ENCODE peak calls at places on chromosomes 13 and 19, in six cellular contexts. One of them, this sample, is unnamed.

GRCh38 chr13:49303533-49304252 is 56.0 kb downstream of the CDADC1 start:
- DNase-seq in neural progenitor cell: no peak
- DNase-seq in endothelial cell of umbilical vein: peak; percentile 17
- DNase-seq in PC-3: no peak
- DNase-seq in GM23248: peak; percentile 41
- DNase-seq in fibroblast of lung: no peak
- DNase-seq in this sample: no peak

GRCh38 chr13:23610187-23610576 is 40.0 kb downstream of the TNFRSF19 start:
- DNase-seq in fibroblast of lung: peak; percentile 51
- DNase-seq in GM23248: peak; percentile 51
- DNase-seq in neural progenitor cell: no peak
- DNase-seq in PC-3: peak; percentile 69
- DNase-seq in endothelial cell of umbilical vein: no peak
- DNase-seq in this sample: peak; percentile 14

GRCh38 chr19:14576363-14576762 is 4.5 kb upstream of the NDUFB7 start:
- DNase-seq in neural progenitor cell: no peak
- DNase-seq in endothelial cell of umbilical vein: no peak
- DNase-seq in GM23248: no peak
- DNase-seq in PC-3: no peak
- DNase-seq in fibroblast of lung: no peak
- DNase-seq in this sample: no peak

GRCh38 chr13:52463526-52463925 is 8.2 kb downstream of the CKAP2 start:
- DNase-seq in GM23248: no peak
- DNase-seq in fibroblast of lung: no peak
- DNase-seq in neural progenitor cell: no peak
- DNase-seq in PC-3: no peak
- DNase-seq in endothelial cell of umbilical vein: no peak
- DNase-seq in this sample: no peak

GRCh38 chr13:45626731-45627374 is 11.3 kb upstream of the ERICH6B start:
- DNase-seq in GM23248: peak; percentile 42
- DNase-seq in endothelial cell of umbilical vein: peak; percentile 14
- DNase-seq in PC-3: peak; percentile 42
- DNase-seq in fibroblast of lung: no peak
- DNase-seq in neural progenitor cell: no peak
- DNase-seq in this sample: no peak

GRCh38 chr19:19485161-19485997 is 30.0 kb downstream of the TSSK6 start:
- DNase-seq in GM23248: peak; percentile 56
- DNase-seq in endothelial cell of umbilical vein: no peak
- DNase-seq in neural progenitor cell: no peak
- DNase-seq in PC-3: no peak
- DNase-seq in fibroblast of lung: peak; percentile 60
- DNase-seq in this sample: peak; percentile 77

GRCh38 chr19:1270168-1270853 is 1.2 kb downstream of the CIRBP start:
- DNase-seq in endothelial cell of umbilical vein: no peak
- DNase-seq in GM23248: peak; percentile 60
- DNase-seq in PC-3: peak; percentile 51
- DNase-seq in neural progenitor cell: no peak
- DNase-seq in fibroblast of lung: no peak
- DNase-seq in this sample: no peak

GRCh38 chr13:44810067-44810840 is 179.0 kb downstream of the NUFIP1 start:
- DNase-seq in neural progenitor cell: no peak
- DNase-seq in fibroblast of lung: no peak
- DNase-seq in GM23248: peak; percentile 20
- DNase-seq in PC-3: peak; percentile 37
- DNase-seq in endothelial cell of umbilical vein: no peak
- DNase-seq in this sample: no peak

GRCh38 chr13:113616281-113616906 is 31.8 kb downstream of the TFDP1 start:
- DNase-seq in neural progenitor cell: no peak
- DNase-seq in GM23248: no peak
- DNase-seq in PC-3: no peak
- DNase-seq in endothelial cell of umbilical vein: no peak
- DNase-seq in fibroblast of lung: peak; percentile 40
- DNase-seq in this sample: peak; percentile 87

GRCh38 chr13:41563501-41564001 is 106.2 kb downstream of the RGCC start:
- DNase-seq in endothelial cell of umbilical vein: peak; percentile 82
- DNase-seq in PC-3: peak; percentile 30
- DNase-seq in neural progenitor cell: no peak
- DNase-seq in GM23248: peak; percentile 36
- DNase-seq in fibroblast of lung: peak; percentile 72
- DNase-seq in this sample: peak; percentile 78

GRCh38 chr13:105735269-105735668 is 800.2 kb downstream of the EFNB2 start:
- DNase-seq in neural progenitor cell: no peak
- DNase-seq in PC-3: no peak
- DNase-seq in endothelial cell of umbilical vein: no peak
- DNase-seq in GM23248: no peak
- DNase-seq in fibroblast of lung: no peak
- DNase-seq in this sample: peak; percentile 36

GRCh38 chr19:7578127-7578526 is 17.5 kb upstream of the CAMSAP3 start:
- DNase-seq in GM23248: no peak
- DNase-seq in fibroblast of lung: no peak
- DNase-seq in endothelial cell of umbilical vein: no peak
- DNase-seq in PC-3: no peak
- DNase-seq in neural progenitor cell: no peak
- DNase-seq in this sample: no peak

GRCh38 chr13:81683526-81683925 is 1342.6 kb upstream of the SPRY2 start:
- DNase-seq in GM23248: no peak
- DNase-seq in endothelial cell of umbilical vein: no peak
- DNase-seq in fibroblast of lung: no peak
- DNase-seq in PC-3: no peak
- DNase-seq in neural progenitor cell: no peak
- DNase-seq in this sample: no peak

GRCh38 chr13:97921146-97921776 is 32.2 kb upstream of the IPO5 start:
- DNase-seq in fibroblast of lung: peak; percentile 18
- DNase-seq in GM23248: peak; percentile 61
- DNase-seq in PC-3: no peak
- DNase-seq in neural progenitor cell: no peak
- DNase-seq in endothelial cell of umbilical vein: no peak
- DNase-seq in this sample: no peak

GRCh38 chr13:98103942-98104880 is 38.7 kb upstream of the FARP1 start:
- DNase-seq in fibroblast of lung: peak; percentile 23
- DNase-seq in endothelial cell of umbilical vein: no peak
- DNase-seq in neural progenitor cell: no peak
- DNase-seq in GM23248: peak; percentile 46
- DNase-seq in PC-3: peak; percentile 17
- DNase-seq in this sample: no peak

GRCh38 chr19:10270616-10271394 is at the start of gene ICAM1:
- DNase-seq in neural progenitor cell: peak; percentile 71
- DNase-seq in GM23248: peak; percentile 78
- DNase-seq in fibroblast of lung: peak; percentile 45
- DNase-seq in PC-3: peak; percentile 70
- DNase-seq in endothelial cell of umbilical vein: peak; percentile 92
- DNase-seq in this sample: peak; percentile 94

GRCh38 chr13:37716395-37716794 is 117.8 kb upstream of the POSTN start:
- DNase-seq in neural progenitor cell: no peak
- DNase-seq in GM23248: no peak
- DNase-seq in fibroblast of lung: peak; percentile 89
- DNase-seq in endothelial cell of umbilical vein: peak; percentile 70
- DNase-seq in PC-3: no peak
- DNase-seq in this sample: peak; percentile 28

GRCh38 chr13:70098669-70099068 is 9.0 kb upstream of the ATXN8OS start:
- DNase-seq in GM23248: peak; percentile 0
- DNase-seq in PC-3: peak; percentile 41
- DNase-seq in fibroblast of lung: peak; percentile 3
- DNase-seq in endothelial cell of umbilical vein: peak; percentile 14
- DNase-seq in neural progenitor cell: no peak
- DNase-seq in this sample: peak; percentile 25

GRCh38 chr19:1266818-1267440 is 2.2 kb upstream of the CIRBP start:
- DNase-seq in GM23248: peak; percentile 79
- DNase-seq in fibroblast of lung: peak; percentile 42
- DNase-seq in PC-3: peak; percentile 54
- DNase-seq in endothelial cell of umbilical vein: peak; percentile 52
- DNase-seq in neural progenitor cell: peak; percentile 79
- DNase-seq in this sample: no peak

GRCh38 chr19:9945319-9945966 is 9.1 kb upstream of the OLFM2 start:
- DNase-seq in fibroblast of lung: peak; percentile 99
- DNase-seq in GM23248: peak; percentile 99
- DNase-seq in PC-3: peak; percentile 87
- DNase-seq in endothelial cell of umbilical vein: peak; percentile 7
- DNase-seq in neural progenitor cell: peak; percentile 31
- DNase-seq in this sample: peak; percentile 97

GRCh38 chr19:35128398-35129057 is 6.3 kb downstream of the LGI4 start:
- DNase-seq in fibroblast of lung: no peak
- DNase-seq in endothelial cell of umbilical vein: no peak
- DNase-seq in neural progenitor cell: no peak
- DNase-seq in PC-3: no peak
- DNase-seq in GM23248: no peak
- DNase-seq in this sample: no peak

GRCh38 chr19:18999896-19000620 is 33.3 kb downstream of the SUGP2 start:
- DNase-seq in PC-3: no peak
- DNase-seq in neural progenitor cell: peak; percentile 33
- DNase-seq in endothelial cell of umbilical vein: no peak
- DNase-seq in fibroblast of lung: no peak
- DNase-seq in GM23248: peak; percentile 40
- DNase-seq in this sample: peak; percentile 15

GRCh38 chr13:31781064-31781463 is 41.7 kb downstream of the RXFP2 start:
- DNase-seq in neural progenitor cell: no peak
- DNase-seq in PC-3: no peak
- DNase-seq in GM23248: peak; percentile 41
- DNase-seq in fibroblast of lung: no peak
- DNase-seq in endothelial cell of umbilical vein: no peak
- DNase-seq in this sample: no peak

GRCh38 chr13:45349438-45349837 is 8.5 kb upstream of the TPT1 start:
- DNase-seq in PC-3: no peak
- DNase-seq in fibroblast of lung: peak; percentile 36
- DNase-seq in neural progenitor cell: no peak
- DNase-seq in endothelial cell of umbilical vein: no peak
- DNase-seq in GM23248: peak; percentile 35
- DNase-seq in this sample: peak; percentile 75

GRCh38 chr19:50230379-50231351 is 27.2 kb downstream of the MYH14 start:
- DNase-seq in PC-3: no peak
- DNase-seq in neural progenitor cell: peak; percentile 57
- DNase-seq in fibroblast of lung: no peak
- DNase-seq in GM23248: no peak
- DNase-seq in endothelial cell of umbilical vein: no peak
- DNase-seq in this sample: no peak

GRCh38 chr13:33490461-33491327 is 205.1 kb upstream of the STARD13 start:
- DNase-seq in PC-3: no peak
- DNase-seq in neural progenitor cell: peak; percentile 66
- DNase-seq in endothelial cell of umbilical vein: peak; percentile 95
- DNase-seq in GM23248: peak; percentile 23
- DNase-seq in fibroblast of lung: no peak
- DNase-seq in this sample: no peak
- H2AFZ ChIP-seq in PC-3: no peak overlapping the region
- H2AFZ ChIP-seq in neural progenitor cell: peak overlapping the region; percentile 97
- H2AFZ ChIP-seq in endothelial cell of umbilical vein: peak overlapping the region; percentile 89
- H2AFZ ChIP-seq in GM23248: peak overlapping the region; percentile 42
- H2AFZ ChIP-seq in fibroblast of lung: peak overlapping the region; percentile 22
- H2AFZ ChIP-seq in this sample: no peak overlapping the region

GRCh38 chr19:3245050-3245449 is 20.6 kb downstream of the CELF5 start:
- DNase-seq in GM23248: no peak
- DNase-seq in fibroblast of lung: no peak
- DNase-seq in neural progenitor cell: no peak
- DNase-seq in PC-3: no peak
- DNase-seq in endothelial cell of umbilical vein: no peak
- DNase-seq in this sample: no peak
- H2AFZ ChIP-seq in GM23248: no peak overlapping the region
- H2AFZ ChIP-seq in fibroblast of lung: no peak overlapping the region
- H2AFZ ChIP-seq in neural progenitor cell: no peak overlapping the region
- H2AFZ ChIP-seq in PC-3: no peak overlapping the region
- H2AFZ ChIP-seq in endothelial cell of umbilical vein: no peak overlapping the region
- H2AFZ ChIP-seq in this sample: no peak overlapping the region

GRCh38 chr13:39876258-39876657 is 220.8 kb downstream of the COG6 start:
- DNase-seq in endothelial cell of umbilical vein: peak; percentile 90
- DNase-seq in GM23248: peak; percentile 70
- DNase-seq in fibroblast of lung: peak; percentile 76
- DNase-seq in PC-3: peak; percentile 61
- DNase-seq in neural progenitor cell: no peak
- DNase-seq in this sample: peak; percentile 89
- H2AFZ ChIP-seq in endothelial cell of umbilical vein: peak overlapping the region; percentile 41
- H2AFZ ChIP-seq in GM23248: no peak overlapping the region
- H2AFZ ChIP-seq in fibroblast of lung: no peak overlapping the region
- H2AFZ ChIP-seq in PC-3: peak overlapping the region; percentile 43
- H2AFZ ChIP-seq in neural progenitor cell: no peak overlapping the region
- H2AFZ ChIP-seq in this sample: no peak overlapping the region

GRCh38 chr19:28553764-28554163 is 659.2 kb downstream of the UQCRFS1 start:
- DNase-seq in endothelial cell of umbilical vein: no peak
- DNase-seq in GM23248: no peak
- DNase-seq in fibroblast of lung: no peak
- DNase-seq in PC-3: no peak
- DNase-seq in neural progenitor cell: no peak
- DNase-seq in this sample: no peak
- H2AFZ ChIP-seq in endothelial cell of umbilical vein: no peak overlapping the region
- H2AFZ ChIP-seq in GM23248: no peak overlapping the region
- H2AFZ ChIP-seq in fibroblast of lung: no peak overlapping the region
- H2AFZ ChIP-seq in PC-3: no peak overlapping the region
- H2AFZ ChIP-seq in neural progenitor cell: no peak overlapping the region
- H2AFZ ChIP-seq in this sample: no peak overlapping the region

This sample was measured in mesenchymal stem cell.